ENCODE peak calls at places on chromosomes 2 and 18, in six cellular contexts. One of them, this sample, is unnamed.

GRCh38 chr2:158457826-158458616 is 1.3 kb downstream of the PKP4 start:
- DNase-seq in mammary epithelial cell: peak
- DNase-seq in GM12865: peak
- DNase-seq in HFFc6: peak
- DNase-seq in astrocyte of the spinal cord: peak
- DNase-seq in fibroblast of lung: peak
- DNase-seq in this sample: peak

GRCh38 chr18:46672062-46672970 is 15.3 kb upstream of the LOXHD1 start:
- DNase-seq in fibroblast of lung: no peak
- DNase-seq in astrocyte of the spinal cord: peak
- DNase-seq in mammary epithelial cell: no peak
- DNase-seq in GM12865: no peak
- DNase-seq in HFFc6: peak
- DNase-seq in this sample: no peak

GRCh38 chr18:58666176-58666575 is 5.1 kb upstream of the MALT1 start:
- DNase-seq in fibroblast of lung: no peak
- DNase-seq in HFFc6: no peak
- DNase-seq in mammary epithelial cell: no peak
- DNase-seq in astrocyte of the spinal cord: no peak
- DNase-seq in GM12865: no peak
- DNase-seq in this sample: no peak

GRCh38 chr2:177273456-177273855 is 8.9 kb upstream of the NFE2L2 start:
- DNase-seq in HFFc6: no peak
- DNase-seq in mammary epithelial cell: no peak
- DNase-seq in GM12865: no peak
- DNase-seq in fibroblast of lung: peak
- DNase-seq in astrocyte of the spinal cord: no peak
- DNase-seq in this sample: no peak

GRCh38 chr2:201420442-201421113 is 30.7 kb downstream of the TRAK2 start:
- DNase-seq in GM12865: peak
- DNase-seq in astrocyte of the spinal cord: peak
- DNase-seq in fibroblast of lung: peak
- DNase-seq in mammary epithelial cell: peak
- DNase-seq in HFFc6: peak
- DNase-seq in this sample: no peak

GRCh38 chr18:13376841-13377351 is 158.3 kb downstream of the LDLRAD4 start:
- DNase-seq in mammary epithelial cell: no peak
- DNase-seq in HFFc6: no peak
- DNase-seq in GM12865: no peak
- DNase-seq in astrocyte of the spinal cord: no peak
- DNase-seq in fibroblast of lung: no peak
- DNase-seq in this sample: no peak

GRCh38 chr18:55189972-55190371 is 230.7 kb upstream of the CCDC68 start:
- DNase-seq in HFFc6: no peak
- DNase-seq in GM12865: no peak
- DNase-seq in fibroblast of lung: no peak
- DNase-seq in mammary epithelial cell: no peak
- DNase-seq in astrocyte of the spinal cord: no peak
- DNase-seq in this sample: no peak

GRCh38 chr2:71511776-71512175 is 58.4 kb downstream of the DYSF start:
- DNase-seq in fibroblast of lung: no peak
- DNase-seq in HFFc6: no peak
- DNase-seq in astrocyte of the spinal cord: no peak
- DNase-seq in mammary epithelial cell: no peak
- DNase-seq in GM12865: no peak
- DNase-seq in this sample: no peak

GRCh38 chr2:49122107-49122506 is 32.2 kb downstream of the FSHR start:
- DNase-seq in mammary epithelial cell: no peak
- DNase-seq in GM12865: no peak
- DNase-seq in HFFc6: no peak
- DNase-seq in astrocyte of the spinal cord: no peak
- DNase-seq in fibroblast of lung: no peak
- DNase-seq in this sample: no peak

GRCh38 chr2:170966648-170967396 is 37.8 kb downstream of the GORASP2 start:
- DNase-seq in GM12865: no peak
- DNase-seq in HFFc6: no peak
- DNase-seq in astrocyte of the spinal cord: no peak
- DNase-seq in fibroblast of lung: no peak
- DNase-seq in mammary epithelial cell: no peak
- DNase-seq in this sample: no peak

GRCh38 chr2:40038646-40039045 is 259.6 kb upstream of the THUMPD2 start:
- DNase-seq in HFFc6: no peak
- DNase-seq in fibroblast of lung: peak
- DNase-seq in mammary epithelial cell: no peak
- DNase-seq in GM12865: no peak
- DNase-seq in astrocyte of the spinal cord: no peak
- DNase-seq in this sample: no peak

DNA sequence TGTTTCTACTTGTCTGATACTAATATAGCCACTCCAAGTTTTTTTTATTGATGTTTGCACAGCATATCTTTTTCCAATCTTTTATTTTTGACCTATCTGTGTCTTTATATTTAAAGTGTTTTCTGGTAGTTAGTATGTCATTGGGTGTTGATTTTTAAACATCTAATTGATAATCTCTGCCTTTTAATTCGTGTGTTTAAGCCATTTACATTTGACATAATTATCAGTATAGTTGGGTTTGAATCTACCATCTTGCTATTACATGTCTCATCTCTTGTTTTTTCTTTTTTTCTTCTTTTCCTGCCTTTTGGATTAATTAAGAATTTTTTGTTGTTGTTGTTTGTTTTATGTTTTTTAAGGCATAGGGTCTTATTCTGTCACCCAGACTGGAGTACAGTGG is 44.2 kb downstream of the TAF1B start:
- DNase-seq in fibroblast of lung: no peak
- DNase-seq in GM12865: no peak
- DNase-seq in astrocyte of the spinal cord: no peak
- DNase-seq in mammary epithelial cell: no peak
- DNase-seq in HFFc6: no peak
- DNase-seq in this sample: no peak
- TF ChIP-seq CTCF in fibroblast of lung: no peak
- TF ChIP-seq CTCF in GM12865: no peak
- TF ChIP-seq CTCF in astrocyte of the spinal cord: no peak
- TF ChIP-seq CTCF in mammary epithelial cell: no peak
- TF ChIP-seq CTCF in HFFc6: no peak
- TF ChIP-seq CTCF in this sample: no peak

GRCh38 chr18:28438381-28438780 is 261.5 kb upstream of the CDH2 start:
- DNase-seq in GM12865: no peak
- DNase-seq in mammary epithelial cell: no peak
- DNase-seq in HFFc6: no peak
- DNase-seq in astrocyte of the spinal cord: no peak
- DNase-seq in fibroblast of lung: no peak
- DNase-seq in this sample: no peak

DNA sequence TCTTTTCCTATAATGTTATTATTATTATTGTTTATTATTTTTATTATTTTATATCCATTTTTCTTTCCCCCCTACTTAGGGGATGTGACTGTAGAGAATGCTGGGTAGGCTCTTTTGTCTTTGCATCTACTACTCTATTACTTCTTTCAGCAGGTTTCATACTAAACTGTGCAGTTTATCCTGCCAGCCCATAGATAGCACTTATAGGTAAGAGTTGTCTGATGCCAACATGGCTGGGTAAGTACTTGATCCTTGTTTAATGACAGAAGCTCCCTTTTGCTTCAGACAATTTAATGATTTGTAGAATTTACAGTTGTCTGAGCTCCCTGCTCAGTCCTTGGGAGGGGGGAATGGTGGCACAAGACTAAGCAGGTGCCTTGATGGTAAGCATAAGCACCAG is 262.9 kb upstream of the CDH2 start:
- DNase-seq in HFFc6: no peak
- DNase-seq in GM12865: peak
- DNase-seq in mammary epithelial cell: no peak
- DNase-seq in fibroblast of lung: no peak
- DNase-seq in astrocyte of the spinal cord: no peak
- DNase-seq in this sample: no peak
- TF ChIP-seq CTCF in HFFc6: no peak
- TF ChIP-seq CTCF in GM12865: peak
- TF ChIP-seq CTCF in mammary epithelial cell: no peak
- TF ChIP-seq CTCF in fibroblast of lung: no peak
- TF ChIP-seq CTCF in astrocyte of the spinal cord: no peak
- TF ChIP-seq CTCF in this sample: peak

DNA sequence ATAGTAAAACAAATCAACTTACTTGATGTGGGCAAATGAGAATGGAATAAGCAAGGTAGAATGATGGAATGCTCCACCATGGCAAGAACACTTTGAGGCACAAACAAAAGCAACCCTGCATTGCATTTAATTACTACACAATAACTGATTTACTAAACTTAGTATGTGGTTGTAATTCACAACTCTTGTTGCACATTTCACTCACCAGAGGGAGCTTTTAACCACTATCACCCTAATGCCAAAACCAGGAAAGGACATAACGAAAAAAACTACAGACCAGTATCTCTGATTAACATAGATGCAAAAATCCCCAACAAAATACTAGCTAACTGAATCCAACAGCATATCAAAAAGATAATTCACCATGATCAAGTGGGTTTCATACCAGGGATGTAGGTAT is 659.8 kb downstream of the CPS1 start:
- DNase-seq in fibroblast of lung: no peak
- DNase-seq in HFFc6: no peak
- DNase-seq in mammary epithelial cell: peak
- DNase-seq in astrocyte of the spinal cord: peak
- DNase-seq in GM12865: no peak
- DNase-seq in this sample: no peak
- TF ChIP-seq CTCF in fibroblast of lung: no peak
- TF ChIP-seq CTCF in HFFc6: peak
- TF ChIP-seq CTCF in mammary epithelial cell: peak
- TF ChIP-seq CTCF in astrocyte of the spinal cord: peak
- TF ChIP-seq CTCF in GM12865: no peak
- TF ChIP-seq CTCF in this sample: peak

GRCh38 chr2:45241061-45241561 is 231.9 kb upstream of the SIX2 start:
- DNase-seq in astrocyte of the spinal cord: peak
- DNase-seq in mammary epithelial cell: peak
- DNase-seq in fibroblast of lung: peak
- DNase-seq in GM12865: no peak
- DNase-seq in HFFc6: peak
- DNase-seq in this sample: no peak

GRCh38 chr2:45237128-45237527 is 227.9 kb upstream of the SIX2 start:
- DNase-seq in mammary epithelial cell: no peak
- DNase-seq in astrocyte of the spinal cord: peak
- DNase-seq in fibroblast of lung: peak
- DNase-seq in GM12865: no peak
- DNase-seq in HFFc6: no peak
- DNase-seq in this sample: no peak

GRCh38 chr2:45236268-45236667 is 227.0 kb upstream of the SIX2 start:
- DNase-seq in mammary epithelial cell: no peak
- DNase-seq in fibroblast of lung: no peak
- DNase-seq in GM12865: no peak
- DNase-seq in astrocyte of the spinal cord: no peak
- DNase-seq in HFFc6: no peak
- DNase-seq in this sample: no peak

GRCh38 chr2:45242161-45242741 is 233.0 kb upstream of the SIX2 start:
- DNase-seq in astrocyte of the spinal cord: peak
- DNase-seq in GM12865: no peak
- DNase-seq in fibroblast of lung: peak
- DNase-seq in HFFc6: no peak
- DNase-seq in mammary epithelial cell: no peak
- DNase-seq in this sample: no peak

GRCh38 chr2:45237850-45238542 is 228.7 kb upstream of the SIX2 start:
- DNase-seq in mammary epithelial cell: peak
- DNase-seq in fibroblast of lung: peak
- DNase-seq in astrocyte of the spinal cord: peak
- DNase-seq in GM12865: no peak
- DNase-seq in HFFc6: peak
- DNase-seq in this sample: no peak
- TF ChIP-seq CTCF in mammary epithelial cell: peak
- TF ChIP-seq CTCF in fibroblast of lung: peak
- TF ChIP-seq CTCF in astrocyte of the spinal cord: peak
- TF ChIP-seq CTCF in GM12865: no peak
- TF ChIP-seq CTCF in HFFc6: peak
- TF ChIP-seq CTCF in this sample: no peak

GRCh38 chr18:33839452-33840225 is 261.6 kb downstream of the ASXL3 start:
- DNase-seq in astrocyte of the spinal cord: peak
- DNase-seq in fibroblast of lung: peak
- DNase-seq in mammary epithelial cell: peak
- DNase-seq in GM12865: peak
- DNase-seq in HFFc6: no peak
- DNase-seq in this sample: peak
- TF ChIP-seq CTCF in astrocyte of the spinal cord: peak
- TF ChIP-seq CTCF in fibroblast of lung: peak
- TF ChIP-seq CTCF in mammary epithelial cell: peak
- TF ChIP-seq CTCF in GM12865: peak
- TF ChIP-seq CTCF in HFFc6: peak
- TF ChIP-seq CTCF in this sample: peak

GRCh38 chr2:226792155-226792871 is 7.3 kb downstream of the IRS1 start:
- DNase-seq in fibroblast of lung: peak
- DNase-seq in GM12865: no peak
- DNase-seq in astrocyte of the spinal cord: peak
- DNase-seq in HFFc6: no peak
- DNase-seq in mammary epithelial cell: peak
- DNase-seq in this sample: peak
- TF ChIP-seq CTCF in fibroblast of lung: no peak
- TF ChIP-seq CTCF in GM12865: no peak
- TF ChIP-seq CTCF in astrocyte of the spinal cord: no peak
- TF ChIP-seq CTCF in HFFc6: no peak
- TF ChIP-seq CTCF in mammary epithelial cell: no peak
- TF ChIP-seq CTCF in this sample: no peak

This sample was measured in GM13977.